ENCODE peak calls at places on chromosome 15, in nine cellular contexts. E, C, A, U, J, S, Z, P and X are unnamed samples.

GRCh38 chr15:25177955-25178801 is 223.4 kb downstream of the SNRPN start:
- DNase-seq in E (no peak), C (peak; percentile 5), A (no peak), U (no peak), J (no peak), S (peak; percentile 3), Z (no peak), P (no peak), X (no peak)

GRCh38 chr15:80266113-80266512 is 14.1 kb upstream of the CTXND1 start:
- DNase-seq in E (no peak), C (no peak), A (no peak), U (no peak), J (no peak), S (no peak), Z (no peak), P (no peak), X (no peak)

GRCh38 chr15:96851613-96852012 is 521.1 kb downstream of the NR2F2 start:
- DNase-seq in E (peak; percentile 73), C (no peak), A (no peak), U (peak; percentile 20), J (peak; percentile 13), S (no peak), Z (peak; percentile 12), P (no peak), X (no peak)

GRCh38 chr15:25803541-25803940 is 59.6 kb downstream of the ATP10A start:
- DNase-seq in E (no peak), C (no peak), A (no peak), U (no peak), J (no peak), S (no peak), Z (no peak), P (no peak), X (no peak)

GRCh38 chr15:73851679-73852078 is 21.7 kb upstream of the TBC1D21 start:
- DNase-seq in E (no peak), C (no peak), A (no peak), U (peak; percentile 74), J (peak; percentile 50), S (peak; percentile 86), Z (peak; percentile 64), P (peak; percentile 31), X (peak; percentile 3)

GRCh38 chr15:35583863-35584528 is 38.0 kb upstream of the DPH6 start:
- DNase-seq in E (peak; percentile 65), C (no peak), A (no peak), U (peak; percentile 66), J (no peak), S (no peak), Z (peak; percentile 36), P (no peak), X (no peak)

GRCh38 chr15:81480645-81481053 is 106.6 kb upstream of the TMC3 start:
- DNase-seq in E (no peak), C (no peak), A (peak; percentile 39), U (peak; percentile 82), J (peak; percentile 27), S (peak; percentile 86), Z (peak; percentile 69), P (peak; percentile 44), X (peak; percentile 7)

GRCh38 chr15:66284276-66284675 is 9.1 kb upstream of the DIS3L start:
- DNase-seq in E (no peak), C (no peak), A (no peak), U (no peak), J (no peak), S (no peak), Z (no peak), P (no peak), X (no peak)

GRCh38 chr15:58148633-58149032 is 10.5 kb downstream of the AQP9 start:
- DNase-seq in E (no peak), C (no peak), A (no peak), U (no peak), J (no peak), S (no peak), Z (no peak), P (no peak), X (no peak)

GRCh38 chr15:33328105-33328504 is 17.3 kb downstream of the RYR3 start:
- DNase-seq in E (no peak), C (no peak), A (no peak), U (no peak), J (no peak), S (no peak), Z (no peak), P (no peak), X (no peak)

GRCh38 chr15:52789601-52790165 is 453 bp downstream of the ONECUT1 start:
- DNase-seq in E (no peak), C (no peak), A (no peak), U (peak; percentile 13), J (peak; percentile 21), S (no peak), Z (peak; percentile 10), P (no peak), X (no peak)

GRCh38 chr15:83445653-83446052 is 1.5 kb upstream of the SH3GL3 start:
- DNase-seq in E (no peak), C (no peak), A (no peak), U (no peak), J (no peak), S (no peak), Z (no peak), P (no peak), X (no peak)

GRCh38 chr15:83449250-83449671 is 2.1 kb downstream of the SH3GL3 start:
- DNase-seq in E (no peak), C (no peak), A (no peak), U (no peak), J (no peak), S (no peak), Z (no peak), P (no peak), X (no peak)

GRCh38 chr15:83446904-83447708 is at the start of gene SH3GL3:
- DNase-seq in E (peak; percentile 86), C (peak; percentile 79), A (no peak), U (peak; percentile 52), J (peak; percentile 79), S (peak; percentile 90), Z (peak; percentile 55), P (peak; percentile 84), X (no peak)

GRCh38 chr15:83446417-83446816 is 724 bp upstream of the SH3GL3 start:
- DNase-seq in E (no peak), C (no peak), A (no peak), U (no peak), J (no peak), S (no peak), Z (no peak), P (no peak), X (no peak)

GRCh38 chr15:83449928-83450501 is 2.9 kb downstream of the SH3GL3 start:
- DNase-seq in E (no peak), C (no peak), A (no peak), U (peak; percentile 45), J (peak; percentile 21), S (no peak), Z (no peak), P (no peak), X (no peak)
- TF ChIP-seq CTCF in E (no peak), C (no peak), A (no peak), U (no peak), J (no peak), S (no peak), Z (no peak), P (no peak), X (no peak)

GRCh38 chr15:67504796-67505195 is 16.1 kb upstream of the C15orf61 start:
- DNase-seq in E (no peak), C (no peak), A (no peak), U (peak; percentile 47), J (no peak), S (no peak), Z (no peak), P (no peak), X (no peak)

GRCh38 chr15:67501836-67502461 is 19.0 kb upstream of the C15orf61 start:
- DNase-seq in E (no peak), C (no peak), A (no peak), U (no peak), J (no peak), S (no peak), Z (no peak), P (no peak), X (no peak)

GRCh38 chr15:67504061-67504460 is 16.9 kb upstream of the C15orf61 start:
- DNase-seq in E (no peak), C (no peak), A (no peak), U (no peak), J (no peak), S (no peak), Z (peak; percentile 25), P (no peak), X (no peak)

GRCh38 chr15:67505675-67506572 is 15.0 kb upstream of the C15orf61 start:
- DNase-seq in E (no peak), C (no peak), A (no peak), U (no peak), J (no peak), S (no peak), Z (no peak), P (no peak), X (no peak)

GRCh38 chr15:67501177-67501835 is 19.6 kb upstream of the C15orf61 start:
- DNase-seq in E (no peak), C (no peak), A (no peak), U (peak; percentile 67), J (peak; percentile 9), S (peak; percentile 30), Z (peak; percentile 54), P (no peak), X (no peak)
- H3K4me3 ChIP-seq in E (no peak overlapping the region), C (no peak overlapping the region), A (no peak overlapping the region), U (no peak overlapping the region), J (peak overlapping the region; percentile 32), S (no peak overlapping the region), Z (no peak overlapping the region), P (no peak overlapping the region), X (no peak overlapping the region)

GRCh38 chr15:98860647-98861041 is 146.9 kb downstream of the PGPEP1L start:
- DNase-seq in E (no peak), C (no peak), A (no peak), U (no peak), J (no peak), S (no peak), Z (no peak), P (no peak), X (no peak)

GRCh38 chr15:98861188-98861587 is 146.4 kb downstream of the PGPEP1L start:
- DNase-seq in E (no peak), C (no peak), A (no peak), U (no peak), J (no peak), S (no peak), Z (no peak), P (no peak), X (no peak)

GRCh38 chr15:98866503-98866902 is 141.1 kb downstream of the PGPEP1L start:
- DNase-seq in E (peak; percentile 78), C (no peak), A (no peak), U (peak; percentile 79), J (no peak), S (no peak), Z (peak; percentile 88), P (no peak), X (no peak)

GRCh38 chr15:98865397-98866339 is 141.9 kb downstream of the PGPEP1L start:
- DNase-seq in E (peak; percentile 88), C (peak; percentile 76), A (no peak), U (peak; percentile 77), J (no peak), S (no peak), Z (peak; percentile 68), P (peak; percentile 71), X (peak; percentile 75)

GRCh38 chr15:98863983-98864382 is 143.6 kb downstream of the PGPEP1L start:
- DNase-seq in E (no peak), C (no peak), A (no peak), U (no peak), J (no peak), S (no peak), Z (no peak), P (no peak), X (no peak)
- TF ChIP-seq CTCF in E (no peak), C (no peak), A (no peak), U (no peak), J (no peak), S (no peak), Z (no peak), P (no peak), X (no peak)

GRCh38 chr15:55912982-55913381 is 80.4 kb downstream of the NEDD4 start:
- DNase-seq in E (no peak), C (no peak), A (no peak), U (no peak), J (no peak), S (no peak), Z (no peak), P (no peak), X (no peak)
- H3K4me3 ChIP-seq in E (no peak overlapping the region), C (peak overlapping the region; percentile 68), A (no peak overlapping the region), U (peak overlapping the region; percentile 7), J (peak overlapping the region; percentile 25), S (no peak overlapping the region), Z (peak overlapping the region; percentile 35), P (no peak overlapping the region), X (no peak overlapping the region)